ENCODE peak calls at places on chromosomes 13 and 19, in four cellular contexts. One of them, this sample, is unnamed.

GRCh38 chr13:43545317-43545874 is 241.4 kb downstream of the ENOX1 start:
- DNase-seq in Caco-2: no peak
- DNase-seq in stimulated activated CD8-positive, alpha-beta memory T cell treated with anti-CD3 and anti-CD28 coated beads, Interleukin-15, amount 100 ng/mL, for 4 hours: no peak
- DNase-seq in NCI-H1105: no peak
- DNase-seq in this sample: no peak

GRCh38 chr19:15636026-15636425 is 4.7 kb upstream of the CYP4F3 start:
- DNase-seq in Caco-2: no peak
- DNase-seq in stimulated activated CD8-positive, alpha-beta memory T cell treated with anti-CD3 and anti-CD28 coated beads, Interleukin-15, amount 100 ng/mL, for 4 hours: no peak
- DNase-seq in NCI-H1105: no peak
- DNase-seq in this sample: no peak

GRCh38 chr13:31913459-31913858 is 118.1 kb upstream of the FRY start:
- DNase-seq in Caco-2: no peak
- DNase-seq in stimulated activated CD8-positive, alpha-beta memory T cell treated with anti-CD3 and anti-CD28 coated beads, Interleukin-15, amount 100 ng/mL, for 4 hours: no peak
- DNase-seq in NCI-H1105: no peak
- DNase-seq in this sample: no peak

GRCh38 chr13:25905411-25906010 is 146.3 kb downstream of the SHISA2 start:
- DNase-seq in Caco-2: no peak
- DNase-seq in stimulated activated CD8-positive, alpha-beta memory T cell treated with anti-CD3 and anti-CD28 coated beads, Interleukin-15, amount 100 ng/mL, for 4 hours: no peak
- DNase-seq in NCI-H1105: no peak
- DNase-seq in this sample: no peak

GRCh38 chr19:48443262-48443661 is 2.5 kb upstream of the GRWD1 start:
- DNase-seq in Caco-2: no peak
- DNase-seq in stimulated activated CD8-positive, alpha-beta memory T cell treated with anti-CD3 and anti-CD28 coated beads, Interleukin-15, amount 100 ng/mL, for 4 hours: no peak
- DNase-seq in NCI-H1105: peak
- DNase-seq in this sample: no peak

GRCh38 chr13:111868716-111869115 is 198.2 kb upstream of the SOX1 start:
- DNase-seq in Caco-2: no peak
- DNase-seq in stimulated activated CD8-positive, alpha-beta memory T cell treated with anti-CD3 and anti-CD28 coated beads, Interleukin-15, amount 100 ng/mL, for 4 hours: no peak
- DNase-seq in NCI-H1105: no peak
- DNase-seq in this sample: no peak

GRCh38 chr19:5539431-5539833 is 28.3 kb downstream of the TINCR start:
- DNase-seq in Caco-2: no peak
- DNase-seq in stimulated activated CD8-positive, alpha-beta memory T cell treated with anti-CD3 and anti-CD28 coated beads, Interleukin-15, amount 100 ng/mL, for 4 hours: no peak
- DNase-seq in NCI-H1105: no peak
- DNase-seq in this sample: no peak

GRCh38 chr13:20192470-20193141 is at the start of gene GJB2:
- DNase-seq in Caco-2: no peak
- DNase-seq in stimulated activated CD8-positive, alpha-beta memory T cell treated with anti-CD3 and anti-CD28 coated beads, Interleukin-15, amount 100 ng/mL, for 4 hours: no peak
- DNase-seq in NCI-H1105: no peak
- DNase-seq in this sample: no peak

GRCh38 chr19:40365613-40366401 is 17.3 kb downstream of the PLD3 start:
- DNase-seq in Caco-2: no peak
- DNase-seq in stimulated activated CD8-positive, alpha-beta memory T cell treated with anti-CD3 and anti-CD28 coated beads, Interleukin-15, amount 100 ng/mL, for 4 hours: no peak
- DNase-seq in NCI-H1105: no peak
- DNase-seq in this sample: peak